ENCODE peak calls at places on chromosome 9, in four cellular contexts. K is HCT116, Z is OCI-LY7, T is GM23338. I is an unnamed sample.

GRCh38 chr9:131851414-131851813 is 111.5 kb upstream of the RAPGEF1 start:
- DNase-seq in K (no peak), Z (no peak), T (no peak), I (no peak)

GRCh38 chr9:137114613-137115393 is at the start of gene DPP7:
- DNase-seq in K (no peak), Z (peak; percentile 82), T (peak; percentile 45), I (peak; percentile 90)

GRCh38 chr9:82168585-82168984 is 180.0 kb downstream of the SPATA31D1 start:
- DNase-seq in K (no peak), Z (peak; percentile 33), T (no peak), I (no peak)

GRCh38 chr9:88628811-88629210 is 93.8 kb downstream of the NXNL2 start:
- DNase-seq in K (no peak), Z (no peak), T (no peak), I (no peak)

GRCh38 chr9:96392263-96392662 is 8.8 kb upstream of the SLC35D2 start:
- DNase-seq in K (no peak), Z (no peak), T (no peak), I (peak; percentile 31)

GRCh38 chr9:10268500-10269485 is 344.0 kb downstream of the PTPRD start:
- DNase-seq in K (no peak), Z (peak; percentile 50), T (peak; percentile 73), I (peak; percentile 52)

GRCh38 chr9:69671904-69672827 is at the start of gene APBA1:
- DNase-seq in K (no peak), Z (no peak), T (peak; percentile 64), I (no peak)

GRCh38 chr9:84151236-84151635 is 170.6 kb downstream of the RMI1 start:
- DNase-seq in K (no peak), Z (no peak), T (peak; percentile 82), I (no peak)

GRCh38 chr9:15873573-15874177 is 320.8 kb downstream of the CCDC171 start:
- DNase-seq in K (peak; percentile 24), Z (peak; percentile 49), T (peak; percentile 65), I (peak; percentile 67)

GRCh38 chr9:19517202-19517942 is 108.6 kb downstream of the ACER2 start:
- DNase-seq in K (no peak), Z (peak; percentile 2), T (peak; percentile 82), I (peak; percentile 64)

GRCh38 chr9:105444130-105444529 is 3.7 kb upstream of the FSD1L start:
- DNase-seq in K (no peak), Z (no peak), T (no peak), I (no peak)

GRCh38 chr9:104765138-104765537 is 1.2 kb downstream of the NIPSNAP3B start:
- DNase-seq in K (no peak), Z (no peak), T (no peak), I (no peak)

GRCh38 chr9:33044677-33045282 is 19.7 kb downstream of the DNAJA1 start:
- DNase-seq in K (no peak), Z (no peak), T (peak; percentile 81), I (no peak)

GRCh38 chr9:16726718-16727451 is 143.6 kb downstream of the BNC2 start:
- DNase-seq in K (no peak), Z (no peak), T (peak; percentile 87), I (no peak)

GRCh38 chr9:98401140-98402025 is 145.9 kb upstream of the TBC1D2 start:
- DNase-seq in K (no peak), Z (no peak), T (peak; percentile 9), I (no peak)

GRCh38 chr9:128819716-128820664 is 1.7 kb downstream of the ENDOG start:
- DNase-seq in K (no peak), Z (no peak), T (no peak), I (no peak)

GRCh38 chr9:16532681-16533450 is 337.6 kb downstream of the BNC2 start:
- DNase-seq in K (no peak), Z (no peak), T (no peak), I (no peak)

GRCh38 chr9:103617046-103617445 is 477.1 kb upstream of the SMC2 start:
- DNase-seq in K (no peak), Z (no peak), T (no peak), I (no peak)

GRCh38 chr9:128921881-128922763 is 1.3 kb downstream of the PHYHD1 start:
- DNase-seq in K (no peak), Z (peak; percentile 86), T (peak; percentile 92), I (peak; percentile 71)

GRCh38 chr9:120481248-120481647 is 98.7 kb downstream of the CDK5RAP2 start:
- DNase-seq in K (no peak), Z (no peak), T (no peak), I (no peak)

GRCh38 chr9:116661037-116661954 is 25.8 kb upstream of the TRIM32 start:
- DNase-seq in K (peak; percentile 59), Z (peak; percentile 55), T (peak; percentile 91), I (peak; percentile 84)

GRCh38 chr9:86550411-86550810 is 196.2 kb upstream of the TUT7 start:
- DNase-seq in K (no peak), Z (no peak), T (no peak), I (no peak)

GRCh38 chr9:73855206-73855605 is 641.9 kb upstream of the RORB start:
- DNase-seq in K (no peak), Z (no peak), T (no peak), I (no peak)

GRCh38 chr9:22214497-22215031 is 205.5 kb upstream of the CDKN2B start:
- DNase-seq in K (no peak), Z (no peak), T (no peak), I (no peak)

GRCh38 chr9:129316281-129317030 is 138.4 kb upstream of the IER5L start:
- DNase-seq in K (no peak), Z (no peak), T (no peak), I (no peak)

GRCh38 chr9:71446499-71447411 is 321.6 kb downstream of the CEMIP2 start:
- DNase-seq in K (no peak), Z (no peak), T (peak; percentile 97), I (no peak)

GRCh38 chr9:89497978-89498844 is at the start of gene SEMA4D:
- DNase-seq in K (peak; percentile 53), Z (peak; percentile 67), T (peak; percentile 95), I (peak; percentile 75)

GRCh38 chr9:10008101-10008799 is 604.6 kb downstream of the PTPRD start:
- DNase-seq in K (no peak), Z (no peak), T (peak; percentile 91), I (no peak)

GRCh38 chr9:85702191-85702590 is 39.6 kb downstream of the AGTPBP1 start:
- DNase-seq in K (no peak), Z (no peak), T (no peak), I (no peak)

GRCh38 chr9:17204611-17205165 is 69.8 kb downstream of the CNTLN start:
- DNase-seq in K (no peak), Z (no peak), T (peak; percentile 48), I (no peak)

GRCh38 chr9:7094052-7094451 is 336.3 kb downstream of the KDM4C start:
- DNase-seq in K (no peak), Z (no peak), T (peak; percentile 71), I (no peak)

GRCh38 chr9:129509508-129509907 is 111.4 kb downstream of the C9orf50 start:
- DNase-seq in K (no peak), Z (no peak), T (no peak), I (no peak)

GRCh38 chr9:27131731-27132130 is 22.7 kb downstream of the TEK start:
- DNase-seq in K (no peak), Z (no peak), T (no peak), I (no peak)

GRCh38 chr9:136361047-136361756 is 2.3 kb downstream of the DNLZ start:
- DNase-seq in K (no peak), Z (no peak), T (no peak), I (no peak)

GRCh38 chr9:88025411-88026132 is 51.2 kb upstream of the CDK20 start:
- DNase-seq in K (no peak), Z (no peak), T (no peak), I (no peak)

GRCh38 chr9:92727716-92728700 is 36.6 kb downstream of the BICD2 start:
- DNase-seq in K (no peak), Z (no peak), T (no peak), I (no peak)

GRCh38 chr9:92726971-92727715 is 37.5 kb downstream of the BICD2 start:
- DNase-seq in K (no peak), Z (peak; percentile 82), T (no peak), I (peak; percentile 65)

GRCh38 chr9:92729735-92730155 is 34.9 kb downstream of the BICD2 start:
- DNase-seq in K (no peak), Z (no peak), T (no peak), I (no peak)

GRCh38 chr9:92728831-92729734 is 35.5 kb downstream of the BICD2 start:
- DNase-seq in K (no peak), Z (peak; percentile 91), T (peak; percentile 51), I (peak; percentile 94)

DNA sequence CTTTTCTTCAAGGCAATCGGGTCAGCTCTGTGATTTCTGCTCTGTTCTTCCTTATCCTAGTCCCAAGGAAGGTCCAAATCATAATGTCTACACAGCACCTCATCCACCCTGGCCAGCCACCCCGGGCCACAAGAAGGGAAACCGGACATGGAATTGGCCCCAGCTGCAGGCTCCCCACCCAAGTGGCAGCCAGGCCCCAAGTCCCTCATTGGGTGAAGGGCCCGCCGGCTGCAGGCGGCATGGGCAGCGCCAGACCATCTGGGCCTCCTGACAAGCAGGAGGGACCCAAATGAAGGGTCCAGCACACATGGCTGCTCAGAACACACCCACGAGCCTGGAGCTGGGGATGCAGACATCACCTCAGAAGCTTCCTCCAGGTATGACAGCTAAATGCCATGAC is 33.7 kb downstream of the BICD2 start:
- DNase-seq in K (no peak), Z (no peak), T (no peak), I (no peak)
- H4K20me1 ChIP-seq in K (peaks cover 3% of the 10 kb centered on the region), Z (peaks cover 7% of the 10 kb centered on the region), T (peaks cover 27% of the 10 kb centered on the region), I (peaks cover 19% of the 10 kb centered on the region)

GRCh38 chr9:112331676-112331955 is 1.8 kb downstream of the PTBP3 start:
- DNase-seq in K (no peak), Z (peak; percentile 17), T (no peak), I (peak; percentile 69)
- H4K20me1 ChIP-seq in K (no peaks in the 10 kb centered on the region), Z (peaks cover 11% of the 10 kb centered on the region), T (peaks cover 8% of the 10 kb centered on the region), I (no peaks in the 10 kb centered on the region)

GRCh38 chr9:121746411-121746810 is 95.0 kb downstream of the DAB2IP start:
- DNase-seq in K (no peak), Z (no peak), T (no peak), I (no peak)
- H4K20me1 ChIP-seq in K (no peaks in the 10 kb centered on the region), Z (no peaks in the 10 kb centered on the region), T (peaks cover 9% of the 10 kb centered on the region), I (no peaks in the 10 kb centered on the region)

DNA sequence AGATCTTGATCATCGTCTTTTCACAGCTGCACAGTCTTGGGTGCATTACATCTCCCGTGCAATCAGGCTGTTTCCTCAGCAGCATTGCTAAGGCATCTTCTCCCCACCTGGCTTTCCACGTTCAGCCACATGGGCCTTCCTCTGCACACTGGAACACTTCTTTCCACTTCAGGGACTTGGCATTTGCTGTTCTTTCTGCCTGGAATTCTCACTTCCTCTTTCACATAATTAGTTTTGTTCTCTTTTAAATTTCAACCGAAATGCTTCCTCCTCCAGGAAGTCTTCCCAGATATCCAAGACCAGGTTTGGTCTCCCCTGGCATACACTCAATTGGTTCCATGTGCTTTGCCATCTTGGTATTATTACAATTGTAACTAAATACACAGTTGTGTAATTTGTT is 43.8 kb downstream of the WHRN start:
- DNase-seq in K (no peak), Z (peak; percentile 27), T (no peak), I (no peak)
- H4K20me1 ChIP-seq in K (no peaks in the 10 kb centered on the region), Z (no peaks in the 10 kb centered on the region), T (no peaks in the 10 kb centered on the region), I (no peaks in the 10 kb centered on the region)

DNA sequence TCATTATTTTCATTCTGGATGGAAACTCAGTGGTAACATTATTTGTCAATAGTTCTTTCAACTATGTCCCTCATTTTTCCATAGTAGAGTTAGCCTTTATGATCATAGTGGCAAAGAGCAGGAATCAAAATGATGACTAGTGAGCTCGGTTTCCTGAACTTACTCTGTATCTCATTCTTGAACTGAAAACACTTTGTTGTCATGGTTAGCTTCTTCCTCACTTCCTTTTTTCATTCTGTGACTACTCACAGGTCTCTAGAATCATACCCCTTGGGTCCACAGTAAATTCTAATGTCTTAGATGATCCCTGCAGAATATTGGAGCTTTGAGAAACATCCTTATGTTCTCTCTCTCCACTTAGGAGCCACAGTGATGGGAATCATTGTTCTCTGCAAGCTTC is 29.4 kb upstream of the RECK start:
- DNase-seq in K (no peak), Z (peak; percentile 34), T (no peak), I (peak; percentile 51)
- H4K20me1 ChIP-seq in K (no peaks in the 10 kb centered on the region), Z (no peaks in the 10 kb centered on the region), T (no peaks in the 10 kb centered on the region), I (no peaks in the 10 kb centered on the region)

I was measured in Karpas-422.